ENCODE peak calls at places on chromosomes 11 and 22, in four cellular contexts. D is neuronal stem cell; A is CD8-positive, alpha-beta T cell; M is psoas muscle. B is an unnamed sample.

GRCh38 chr22:39896313-39896996 is 2.9 kb upstream of the ENTHD1 start:
- DNase-seq in A (no peak), M (no peak), D (no peak), B (no peak)

GRCh38 chr22:49628351-49629023 is 199.2 kb downstream of the BRD1 start:
- DNase-seq in A (no peak), M (no peak), D (peak; percentile 96), B (no peak)

GRCh38 chr22:43796567-43796966 is 15.5 kb downstream of the EFCAB6 start:
- DNase-seq in D (peak; percentile 18), M (no peak), A (no peak), B (no peak)

GRCh38 chr11:71489311-71490043 is 36.5 kb downstream of the NADSYN1 start:
- DNase-seq in M (no peak), D (no peak), A (no peak), B (no peak)

GRCh38 chr11:13040969-13041561 is 31.9 kb downstream of the RASSF10 start:
- DNase-seq in M (no peak), A (no peak), D (no peak), B (no peak)

GRCh38 chr11:33691051-33691864 is 9.4 kb downstream of the C11orf91 start:
- DNase-seq in A (no peak), M (no peak), D (no peak), B (no peak)

GRCh38 chr11:70820712-70821111 is 422.4 kb downstream of the CTTN start:
- DNase-seq in M (no peak), A (no peak), D (no peak), B (no peak)

GRCh38 chr11:8384199-8384821 is 120.6 kb upstream of the LMO1 start:
- DNase-seq in M (peak; percentile 39), D (no peak), A (no peak), B (no peak)

GRCh38 chr11:71206186-71206585 is 46.2 kb downstream of the SHANK2 start:
- DNase-seq in D (peak; percentile 8), A (no peak), M (no peak), B (peak; percentile 53)

GRCh38 chr22:45834241-45834640 is 142.7 kb downstream of the WNT7B start:
- DNase-seq in D (no peak), A (no peak), M (no peak), B (no peak)

GRCh38 chr11:117841582-117842031 is 17.1 kb upstream of the FXYD2 start:
- DNase-seq in D (no peak), M (no peak), A (no peak), B (no peak)

GRCh38 chr11:32752001-32752400 is 42.5 kb downstream of the CCDC73 start:
- DNase-seq in D (no peak), A (no peak), M (no peak), B (no peak)

GRCh38 chr11:58301576-58301975 is 33.5 kb upstream of the OR10W1 start:
- DNase-seq in A (no peak), D (no peak), M (no peak), B (no peak)

GRCh38 chr22:18120941-18121340 is 10.3 kb downstream of the TUBA8 start:
- DNase-seq in D (no peak), M (no peak), A (no peak), B (no peak)

GRCh38 chr11:102115557-102115956 is 5.3 kb downstream of the YAP1 start:
- DNase-seq in D (peak; percentile 45), A (no peak), M (no peak), B (peak; percentile 84)

GRCh38 chr22:50318356-50318697 is 8.5 kb downstream of the DENND6B start:
- DNase-seq in D (no peak), M (no peak), A (no peak), B (no peak)

GRCh38 chr11:112903310-112903709 is 57.9 kb upstream of the NCAM1 start:
- DNase-seq in A (no peak), D (no peak), M (no peak), B (no peak)

GRCh38 chr11:76599041-76600013 is 71.2 kb downstream of the LRRC32 start:
- DNase-seq in A (no peak), M (no peak), D (no peak), B (peak; percentile 50)

GRCh38 chr11:36729765-36730164 is 131.7 kb upstream of the RAG2 start:
- DNase-seq in D (no peak), M (no peak), A (no peak), B (no peak)

GRCh38 chr22:23072035-23072910 is 2.0 kb downstream of the GNAZ start:
- DNase-seq in A (no peak), M (peak; percentile 4), D (no peak), B (no peak)

GRCh38 chr11:65473275-65473860 is 25.5 kb upstream of the MALAT1 start:
- DNase-seq in A (no peak), D (no peak), M (no peak), B (no peak)

GRCh38 chr22:31676700-31677099 is 14.7 kb upstream of the PISD start:
- DNase-seq in M (peak; percentile 95), A (peak; percentile 82), D (peak; percentile 51), B (peak; percentile 98)

GRCh38 chr11:105466582-105467228 is 143.2 kb upstream of the GRIA4 start:
- DNase-seq in D (no peak), A (no peak), M (no peak), B (no peak)

GRCh38 chr11:95289378-95289777 is 58.4 kb upstream of the SESN3 start:
- DNase-seq in A (no peak), M (no peak), D (no peak), B (no peak)

GRCh38 chr11:58222730-58223129 is 6.0 kb downstream of the OR10Q1 start:
- DNase-seq in M (no peak), D (no peak), A (no peak), B (no peak)

GRCh38 chr11:9719949-9720646 is 56.2 kb downstream of the SWAP70 start:
- DNase-seq in D (no peak), M (no peak), A (no peak), B (no peak)

GRCh38 chr11:67301313-67301921 is 1.9 kb upstream of the SSH3 start:
- DNase-seq in A (no peak), M (no peak), D (no peak), B (no peak)

GRCh38 chr11:19232910-19233503 is 7.7 kb downstream of the E2F8 start:
- DNase-seq in A (no peak), M (no peak), D (no peak), B (no peak)

GRCh38 chr11:24598636-24599035 is 101.8 kb downstream of the LUZP2 start:
- DNase-seq in A (no peak), D (no peak), M (no peak), B (no peak)

GRCh38 chr22:19810381-19811141 is 44.1 kb downstream of the GNB1L start:
- DNase-seq in D (no peak), A (no peak), M (no peak), B (peak; percentile 26)

GRCh38 chr11:61870429-61871039 is 20.8 kb downstream of the FADS3 start:
- DNase-seq in D (no peak), A (no peak), M (no peak), B (no peak)

GRCh38 chr11:27464155-27464759 is 8.3 kb downstream of the LGR4 start:
- DNase-seq in D (no peak), A (no peak), M (no peak), B (no peak)

GRCh38 chr11:93537022-93537421 is 6.2 kb downstream of the SMCO4 start:
- DNase-seq in D (no peak), A (no peak), M (no peak), B (no peak)
- H3K4me1 ChIP-seq in D (peaks cover under 1% of the 10 kb centered on the region), A (peaks cover under 1% of the 10 kb centered on the region), M (peaks cover 33% of the 10 kb centered on the region), B (peaks cover 6% of the 10 kb centered on the region)

DNA sequence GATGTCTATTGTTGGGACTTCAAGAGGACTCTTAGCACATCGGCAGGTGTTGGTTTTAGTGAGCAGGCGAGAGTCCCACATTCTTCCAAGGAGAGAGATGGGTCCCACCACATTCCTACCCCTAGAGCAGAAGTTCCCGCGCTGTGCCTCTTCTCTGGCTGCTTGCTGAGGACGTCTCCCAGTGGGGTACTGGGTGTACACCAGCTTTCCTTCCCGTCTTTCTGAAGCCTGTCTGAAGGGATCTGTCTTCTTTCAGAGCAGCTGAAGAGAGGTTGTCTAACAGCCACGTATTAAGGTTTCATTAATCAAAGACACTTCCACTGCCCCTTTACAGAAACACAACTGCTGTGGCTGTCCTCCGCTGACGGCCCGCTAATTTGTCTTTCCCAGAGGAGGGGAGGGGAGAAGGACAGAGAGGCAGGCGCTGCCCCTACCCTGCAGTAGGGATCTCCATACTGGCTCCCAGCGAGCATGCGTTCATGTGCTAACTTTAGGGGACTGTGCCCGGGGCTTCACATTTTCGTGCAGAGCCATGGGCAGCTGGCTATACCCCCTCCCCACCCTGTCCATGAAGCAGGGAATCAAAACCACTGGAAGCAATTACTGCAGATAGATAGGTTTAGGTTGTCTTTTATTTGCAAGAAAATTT is 56.0 kb downstream of the ZBTB16 start:
- DNase-seq in D (no peak), M (no peak), A (no peak), B (peak; percentile 91)
- H3K4me1 ChIP-seq in D (peaks cover 4% of the 10 kb centered on the region), M (peaks cover 89% of the 10 kb centered on the region), A (no peaks in the 10 kb centered on the region), B (peaks cover 63% of the 10 kb centered on the region)

GRCh38 chr11:83047515-83048225 is 24.0 kb downstream of the RAB30 start:
- DNase-seq in M (no peak), A (no peak), D (no peak), B (no peak)
- H3K4me1 ChIP-seq in M (peaks cover 59% of the 10 kb centered on the region), A (peaks cover 3% of the 10 kb centered on the region), D (no peaks in the 10 kb centered on the region), B (no peaks in the 10 kb centered on the region)

GRCh38 chr11:128519353-128519752 is 68.0 kb downstream of the ETS1 start:
- DNase-seq in D (no peak), M (no peak), A (no peak), B (no peak)
- H3K4me1 ChIP-seq in D (peaks cover 13% of the 10 kb centered on the region), M (peaks cover 29% of the 10 kb centered on the region), A (peaks cover 21% of the 10 kb centered on the region), B (peaks cover 7% of the 10 kb centered on the region)

B was measured in Caco-2.